ENCODE peak calls at places on chromosomes 7 and 10, in seven cellular contexts. One of them, this sample, is unnamed.
A peak's percentile ranks its signal among the peaks of the same experiment; 100 is the strongest.

GRCh38 chr7:82244947-82245346 is 198.6 kb downstream of the CACNA2D1 start:
- DNase-seq in RWPE1: no peak
- DNase-seq in OCI-M1: no peak
- DNase-seq in cortex of kidney: no peak
- DNase-seq in occipital lobe: no peak
- DNase-seq in astrocyte of the hippocampus: no peak
- DNase-seq in AML-193: no peak
- DNase-seq in this sample: no peak

GRCh38 chr7:42144253-42145002 is 92.6 kb downstream of the GLI3 start:
- DNase-seq in RWPE1: no peak
- DNase-seq in occipital lobe: no peak
- DNase-seq in AML-193: no peak
- DNase-seq in OCI-M1: no peak
- DNase-seq in astrocyte of the hippocampus: peak; percentile 76
- DNase-seq in cortex of kidney: no peak
- DNase-seq in this sample: no peak

GRCh38 chr10:78428579-78428978 is 394.9 kb downstream of the RPS24 start:
- DNase-seq in AML-193: no peak
- DNase-seq in RWPE1: no peak
- DNase-seq in OCI-M1: no peak
- DNase-seq in astrocyte of the hippocampus: no peak
- DNase-seq in cortex of kidney: no peak
- DNase-seq in occipital lobe: no peak
- DNase-seq in this sample: no peak

GRCh38 chr7:35646289-35647033 is 48.5 kb downstream of the HERPUD2 start:
- DNase-seq in cortex of kidney: no peak
- DNase-seq in OCI-M1: no peak
- DNase-seq in occipital lobe: no peak
- DNase-seq in astrocyte of the hippocampus: no peak
- DNase-seq in RWPE1: no peak
- DNase-seq in AML-193: no peak
- DNase-seq in this sample: no peak

GRCh38 chr10:47181057-47181849 is 118.7 kb upstream of the GDF10 start:
- DNase-seq in cortex of kidney: no peak
- DNase-seq in OCI-M1: no peak
- DNase-seq in RWPE1: no peak
- DNase-seq in astrocyte of the hippocampus: no peak
- DNase-seq in occipital lobe: no peak
- DNase-seq in AML-193: no peak
- DNase-seq in this sample: no peak

GRCh38 chr7:108145401-108145800 is 15.2 kb upstream of the LAMB4 start:
- DNase-seq in astrocyte of the hippocampus: no peak
- DNase-seq in occipital lobe: no peak
- DNase-seq in OCI-M1: no peak
- DNase-seq in cortex of kidney: no peak
- DNase-seq in RWPE1: no peak
- DNase-seq in AML-193: no peak
- DNase-seq in this sample: no peak

GRCh38 chr7:6564091-6564770 is 13.0 kb upstream of the GRID2IP start:
- DNase-seq in AML-193: no peak
- DNase-seq in astrocyte of the hippocampus: peak; percentile 13
- DNase-seq in RWPE1: no peak
- DNase-seq in OCI-M1: no peak
- DNase-seq in occipital lobe: peak; percentile 10
- DNase-seq in cortex of kidney: no peak
- DNase-seq in this sample: no peak

GRCh38 chr10:110042181-110042580 is 34.4 kb downstream of the ADD3 start:
- DNase-seq in RWPE1: no peak
- DNase-seq in OCI-M1: no peak
- DNase-seq in astrocyte of the hippocampus: peak; percentile 62
- DNase-seq in occipital lobe: no peak
- DNase-seq in AML-193: no peak
- DNase-seq in cortex of kidney: no peak
- DNase-seq in this sample: no peak

GRCh38 chr7:8190121-8190895 is 71.7 kb downstream of the ICA1 start:
- DNase-seq in cortex of kidney: no peak
- DNase-seq in AML-193: peak; percentile 61
- DNase-seq in occipital lobe: no peak
- DNase-seq in RWPE1: peak; percentile 21
- DNase-seq in astrocyte of the hippocampus: peak; percentile 77
- DNase-seq in OCI-M1: peak; percentile 77
- DNase-seq in this sample: no peak

This sample was measured in coronary artery.